ENCODE peak calls at places on chromosome 4, in ten cellular contexts. V is tibial nerve, K is prostate gland, O is stomach, H is right lobe of liver, P is sigmoid colon, S is spleen, C is uterus, M is K562, X is breast epithelium. G is an unnamed sample.

GRCh38 chr4:98284640-98285046 is 23.5 kb downstream of the RAP1GDS1 start:
- DNase-seq in V (no peak), K (no peak), O (no peak), H (no peak), P (no peak), S (no peak), C (no peak), M (no peak), X (no peak), G (no peak)

GRCh38 chr4:1726146-1726934 is 5.0 kb downstream of the TACC3 start:
- DNase-seq in V (peak), K (peak), O (peak), H (peak), P (peak), S (peak), C (peak), M (peak), X (peak), G (peak)

GRCh38 chr4:145870155-145871020 is 68.2 kb downstream of the ZNF827 start:
- DNase-seq in V (no peak), K (no peak), O (no peak), H (no peak), P (no peak), S (no peak), C (no peak), M (no peak), X (no peak), G (no peak)

GRCh38 chr4:158940276-158940675 is 162.6 kb upstream of the RAPGEF2 start:
- DNase-seq in V (no peak), K (no peak), O (no peak), H (no peak), P (no peak), S (no peak), C (no peak), M (no peak), X (no peak), G (no peak)

GRCh38 chr4:4694296-4694772 is 152.5 kb upstream of the STX18 start:
- DNase-seq in V (no peak), K (peak), O (no peak), H (no peak), P (no peak), S (no peak), C (no peak), M (peak), X (no peak), G (no peak)

GRCh38 chr4:81069706-81070331 is 39.3 kb downstream of the BMP3 start:
- DNase-seq in V (peak), K (peak), O (peak), H (peak), P (peak), S (no peak), C (peak), M (peak), X (no peak), G (peak)

GRCh38 chr4:85005865-85006377 is 39.4 kb upstream of the WDFY3 start:
- DNase-seq in V (no peak), K (no peak), O (no peak), H (no peak), P (no peak), S (no peak), C (no peak), M (no peak), X (no peak), G (no peak)

GRCh38 chr4:78710536-78710935 is 65.6 kb upstream of the BMP2K start:
- DNase-seq in V (no peak), K (no peak), O (no peak), H (no peak), P (no peak), S (no peak), C (no peak), M (no peak), X (no peak), G (no peak)

GRCh38 chr4:41525129-41525528 is 12.8 kb upstream of the LIMCH1 start:
- DNase-seq in V (no peak), K (no peak), O (no peak), H (no peak), P (no peak), S (no peak), C (no peak), M (no peak), X (no peak), G (no peak)

GRCh38 chr4:150251752-150252190 is 173.5 kb downstream of the DCLK2 start:
- DNase-seq in V (no peak), K (no peak), O (no peak), H (no peak), P (peak), S (no peak), C (no peak), M (no peak), X (no peak), G (no peak)

GRCh38 chr4:637536-637935 is 12.2 kb downstream of the PDE6B start:
- DNase-seq in V (no peak), K (no peak), O (no peak), H (peak), P (peak), S (peak), C (no peak), M (no peak), X (no peak), G (no peak)

GRCh38 chr4:3481783-3482397 is 18.8 kb downstream of the DOK7 start:
- DNase-seq in V (no peak), K (no peak), O (peak), H (no peak), P (no peak), S (no peak), C (no peak), M (no peak), X (no peak), G (peak)

GRCh38 chr4:73776363-73776762 is 36.0 kb downstream of the CXCL8 start:
- DNase-seq in V (peak), K (peak), O (peak), H (peak), P (peak), S (no peak), C (peak), M (no peak), X (no peak), G (no peak)

GRCh38 chr4:101280866-101281600 is 66.3 kb downstream of the PPP3CA start:
- DNase-seq in V (no peak), K (no peak), O (no peak), H (no peak), P (no peak), S (no peak), C (no peak), M (no peak), X (no peak), G (no peak)

GRCh38 chr4:168475745-168476144 is 4.5 kb downstream of the DDX60L start:
- DNase-seq in V (no peak), K (no peak), O (no peak), H (no peak), P (no peak), S (no peak), C (no peak), M (no peak), X (no peak), G (no peak)

GRCh38 chr4:6626066-6626465 is 14.4 kb upstream of the MRFAP1 start:
- DNase-seq in V (no peak), K (no peak), O (no peak), H (no peak), P (no peak), S (no peak), C (no peak), M (no peak), X (peak), G (no peak)

GRCh38 chr4:149645790-149646189 is 169.9 kb downstream of the IQCM start:
- DNase-seq in V (no peak), K (no peak), O (no peak), H (no peak), P (no peak), S (no peak), C (no peak), M (no peak), X (no peak), G (no peak)

GRCh38 chr4:90495211-90495610 is 368.0 kb downstream of the CCSER1 start:
- DNase-seq in V (no peak), K (no peak), O (no peak), H (no peak), P (no peak), S (no peak), C (no peak), M (no peak), X (no peak), G (no peak)

GRCh38 chr4:163762756-163763155 is 268.3 kb downstream of the TMA16 start:
- DNase-seq in V (no peak), K (no peak), O (no peak), H (no peak), P (no peak), S (no peak), C (no peak), M (no peak), X (no peak), G (no peak)

GRCh38 chr4:78688385-78688784 is 87.8 kb upstream of the BMP2K start:
- DNase-seq in V (no peak), K (no peak), O (no peak), H (no peak), P (no peak), S (no peak), C (no peak), M (no peak), X (no peak), G (no peak)

GRCh38 chr4:112183252-112183651 is 38.0 kb downstream of the FAM241A start:
- DNase-seq in V (no peak), K (no peak), O (no peak), H (no peak), P (no peak), S (no peak), C (no peak), M (no peak), X (no peak), G (no peak)

GRCh38 chr4:36303430-36304137 is 22.2 kb downstream of the DTHD1 start:
- DNase-seq in V (no peak), K (no peak), O (no peak), H (no peak), P (no peak), S (no peak), C (no peak), M (no peak), X (no peak), G (no peak)

GRCh38 chr4:122666527-122667245 is 45.8 kb upstream of the IL21 start:
- DNase-seq in V (no peak), K (no peak), O (no peak), H (no peak), P (no peak), S (no peak), C (no peak), M (no peak), X (no peak), G (no peak)

GRCh38 chr4:1802720-1803522 is 9.8 kb downstream of the FGFR3 start:
- DNase-seq in V (no peak), K (no peak), O (no peak), H (no peak), P (no peak), S (no peak), C (no peak), M (no peak), X (no peak), G (no peak)

GRCh38 chr4:156374894-156375293 is 421.2 kb upstream of the CTSO start:
- DNase-seq in V (no peak), K (no peak), O (no peak), H (no peak), P (no peak), S (no peak), C (no peak), M (no peak), X (no peak), G (no peak)

GRCh38 chr4:101160792-101161592 is 186.3 kb downstream of the PPP3CA start:
- DNase-seq in V (no peak), K (no peak), O (no peak), H (no peak), P (no peak), S (no peak), C (no peak), M (no peak), X (no peak), G (no peak)

GRCh38 chr4:186676531-186677158 is 47.0 kb downstream of the FAT1 start:
- DNase-seq in V (no peak), K (no peak), O (no peak), H (no peak), P (no peak), S (no peak), C (no peak), M (no peak), X (no peak), G (no peak)

GRCh38 chr4:73817341-73817740 is 19.1 kb upstream of the CXCL6 start:
- DNase-seq in V (no peak), K (no peak), O (no peak), H (no peak), P (no peak), S (no peak), C (no peak), M (no peak), X (no peak), G (no peak)

GRCh38 chr4:154944996-154945395 is 163.9 kb downstream of the RBM46 start:
- DNase-seq in V (no peak), K (no peak), O (no peak), H (no peak), P (no peak), S (no peak), C (no peak), M (no peak), X (no peak), G (no peak)

GRCh38 chr4:152947311-152947710 is 11.2 kb downstream of the FHDC1 start:
- DNase-seq in V (no peak), K (no peak), O (no peak), H (no peak), P (no peak), S (no peak), C (no peak), M (no peak), X (no peak), G (no peak)

GRCh38 chr4:52512291-52512690 is 146.8 kb downstream of the USP46 start:
- DNase-seq in V (no peak), K (no peak), O (no peak), H (no peak), P (no peak), S (no peak), C (no peak), M (no peak), X (no peak), G (no peak)
- H3K27ac ChIP-seq in V (no peak), K (no peak), O (no peak), H (no peak), P (no peak), S (no peak), C (no peak), M (no peak), X (no peak), G (no peak)

GRCh38 chr4:151316645-151317044 is 8.8 kb downstream of the SH3D19 start:
- DNase-seq in V (no peak), K (no peak), O (no peak), H (no peak), P (no peak), S (no peak), C (no peak), M (no peak), X (no peak), G (peak)

GRCh38 chr4:151315212-151315886 is 10.1 kb downstream of the SH3D19 start:
- DNase-seq in V (no peak), K (no peak), O (no peak), H (no peak), P (no peak), S (no peak), C (no peak), M (no peak), X (no peak), G (no peak)

GRCh38 chr4:151314509-151314908 is 10.9 kb downstream of the SH3D19 start:
- DNase-seq in V (no peak), K (no peak), O (no peak), H (no peak), P (no peak), S (no peak), C (no peak), M (no peak), X (no peak), G (no peak)

GRCh38 chr4:151310124-151310728 is 15.2 kb downstream of the SH3D19 start:
- DNase-seq in V (no peak), K (no peak), O (no peak), H (no peak), P (no peak), S (no peak), C (no peak), M (no peak), X (no peak), G (no peak)

GRCh38 chr4:151313306-151314028 is 11.9 kb downstream of the SH3D19 start:
- DNase-seq in V (no peak), K (no peak), O (no peak), H (no peak), P (no peak), S (no peak), C (no peak), M (no peak), X (no peak), G (peak)
- TF ChIP-seq POLR2A in V (no peak), K (no peak), O (no peak), H (no peak), P (no peak), S (no peak), C (no peak), M (no peak), X (no peak), G (no peak)

DNA sequence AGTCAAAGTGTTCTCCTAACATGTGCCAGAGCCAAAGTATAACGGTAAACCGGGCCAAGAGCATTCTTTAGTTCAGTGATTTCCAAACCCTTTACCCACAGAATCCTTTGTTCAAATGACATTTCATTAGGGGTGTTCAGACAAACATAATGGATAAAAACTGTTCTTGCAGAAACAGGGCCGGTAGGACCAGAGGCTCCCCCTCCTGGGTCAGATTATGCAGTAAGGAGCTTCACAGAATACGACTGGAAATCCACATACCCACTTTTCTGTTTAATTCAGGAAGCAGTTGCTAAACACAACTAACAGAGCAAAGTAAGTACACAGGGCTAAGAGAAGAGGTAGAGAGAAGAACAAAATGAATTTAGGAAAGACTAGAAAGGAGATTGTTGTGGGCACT is 46.6 kb upstream of the TMEM184C start:
- DNase-seq in V (no peak), K (no peak), O (no peak), H (no peak), P (no peak), S (no peak), C (no peak), M (no peak), X (no peak), G (no peak)
- H3K27ac ChIP-seq in V (no peak), K (peak), O (no peak), H (no peak), P (no peak), S (no peak), C (peak), M (no peak), X (no peak), G (no peak)

GRCh38 chr4:185210102-185210981 is 944 bp downstream of the SNX25 start:
- DNase-seq in V (no peak), K (peak), O (peak), H (peak), P (peak), S (peak), C (no peak), M (peak), X (no peak), G (peak)
- TF ChIP-seq POLR2A in V (no peak), K (peak), O (no peak), H (peak), P (peak), S (no peak), C (peak), M (no peak), X (no peak), G (peak)

G was measured in transverse colon.